ENCODE peak calls at places on chromosomes 11 and 22, in seven cellular contexts. F, E, G, C, X, U and Z are unnamed samples.

GRCh38 chr11:1888811-1889526 is 2.7 kb downstream of the PRR33 start:
- DNase-seq in F (peak), E (no peak), G (no peak), C (no peak), X (peak), U (peak), Z (no peak)

GRCh38 chr22:38270091-38270972 is 2.5 kb downstream of the TMEM184B start:
- DNase-seq in F (no peak), E (no peak), G (peak), C (no peak), X (no peak), U (no peak), Z (no peak)

GRCh38 chr22:44307509-44308169 is 5.1 kb downstream of the SHISAL1 start:
- DNase-seq in F (no peak), E (no peak), G (no peak), C (no peak), X (no peak), U (no peak), Z (no peak)

GRCh38 chr11:104134760-104135159 is 29.2 kb downstream of the PDGFD start:
- DNase-seq in F (no peak), E (peak), G (no peak), C (peak), X (no peak), U (no peak), Z (no peak)

GRCh38 chr22:49733631-49734030 is 94.0 kb downstream of the BRD1 start:
- DNase-seq in F (no peak), E (no peak), G (no peak), C (no peak), X (no peak), U (no peak), Z (no peak)

GRCh38 chr11:103395612-103396011 is 286.4 kb downstream of the DYNC2H1 start:
- DNase-seq in F (no peak), E (peak), G (no peak), C (peak), X (no peak), U (no peak), Z (no peak)

GRCh38 chr11:12285106-12285505 is 92.3 kb upstream of the PARVA start:
- DNase-seq in F (no peak), E (peak), G (no peak), C (peak), X (no peak), U (no peak), Z (no peak)

GRCh38 chr11:1812274-1812673 is 22.5 kb upstream of the SYT8 start:
- DNase-seq in F (no peak), E (no peak), G (no peak), C (no peak), X (no peak), U (no peak), Z (no peak)

GRCh38 chr11:133694701-133695100 is 150.6 kb downstream of the SPATA19 start:
- DNase-seq in F (no peak), E (no peak), G (no peak), C (no peak), X (no peak), U (no peak), Z (no peak)

GRCh38 chr22:23402275-23403151 is 177.6 kb downstream of the IGLL1 start:
- DNase-seq in F (no peak), E (no peak), G (peak), C (no peak), X (peak), U (no peak), Z (no peak)

GRCh38 chr22:46484156-46484860 is 53.1 kb downstream of the CELSR1 start:
- DNase-seq in F (no peak), E (no peak), G (no peak), C (peak), X (no peak), U (no peak), Z (no peak)

GRCh38 chr11:35059040-35059439 is 79.9 kb upstream of the CD44 start:
- DNase-seq in F (peak), E (no peak), G (no peak), C (no peak), X (no peak), U (no peak), Z (no peak)

GRCh38 chr11:102783720-102784119 is 3.3 kb upstream of the MMP10 start:
- DNase-seq in F (no peak), E (no peak), G (no peak), C (no peak), X (no peak), U (no peak), Z (no peak)

GRCh38 chr11:91981995-91982394 is 242.6 kb upstream of the FAT3 start:
- DNase-seq in F (no peak), E (peak), G (no peak), C (peak), X (peak), U (no peak), Z (no peak)

GRCh38 chr11:74460481-74461154 is 6.7 kb downstream of the KCNE3 start:
- DNase-seq in F (no peak), E (peak), G (no peak), C (no peak), X (no peak), U (no peak), Z (no peak)

GRCh38 chr11:116530705-116531104 is 242.1 kb downstream of the BUD13 start:
- DNase-seq in F (no peak), E (no peak), G (no peak), C (no peak), X (no peak), U (no peak), Z (no peak)

GRCh38 chr11:75272391-75272790 is 31.8 kb downstream of the TPBGL start:
- DNase-seq in F (peak), E (no peak), G (peak), C (no peak), X (no peak), U (no peak), Z (no peak)

GRCh38 chr11:121334973-121335711 is 42.6 kb downstream of the SC5D start:
- DNase-seq in F (no peak), E (no peak), G (no peak), C (no peak), X (no peak), U (no peak), Z (no peak)

GRCh38 chr22:48755332-48755949 is 1072.2 kb downstream of the BRD1 start:
- DNase-seq in F (no peak), E (no peak), G (no peak), C (no peak), X (no peak), U (no peak), Z (no peak)

GRCh38 chr22:30823015-30823370 is 128.3 kb downstream of the OSBP2 start:
- DNase-seq in F (no peak), E (no peak), G (no peak), C (no peak), X (no peak), U (no peak), Z (no peak)

GRCh38 chr11:18046116-18046777 is at the start of gene TPH1:
- DNase-seq in F (no peak), E (no peak), G (no peak), C (no peak), X (peak), U (no peak), Z (no peak)

GRCh38 chr11:121869478-121869877 is 246.5 kb downstream of the BLID start:
- DNase-seq in F (no peak), E (no peak), G (no peak), C (no peak), X (no peak), U (no peak), Z (no peak)

GRCh38 chr11:10499452-10500262 is 41.3 kb downstream of the RNF141 start:
- DNase-seq in F (no peak), E (no peak), G (no peak), C (no peak), X (no peak), U (no peak), Z (no peak)

GRCh38 chr22:48895831-48896765 is 931.6 kb downstream of the BRD1 start:
- DNase-seq in F (no peak), E (no peak), G (no peak), C (no peak), X (peak), U (no peak), Z (no peak)

GRCh38 chr11:114281388-114281956 is 14.7 kb upstream of the NNMT start:
- DNase-seq in F (no peak), E (no peak), G (no peak), C (no peak), X (no peak), U (no peak), Z (no peak)

GRCh38 chr11:65132988-65133700 is 1.2 kb downstream of the SYVN1 start:
- DNase-seq in F (peak), E (no peak), G (no peak), C (no peak), X (no peak), U (no peak), Z (no peak)

GRCh38 chr11:2202900-2203439 is 31.4 kb upstream of the TH start:
- DNase-seq in F (peak), E (no peak), G (peak), C (no peak), X (no peak), U (no peak), Z (no peak)

GRCh38 chr11:48082771-48083170 is 102.4 kb downstream of the PTPRJ start:
- DNase-seq in F (no peak), E (no peak), G (no peak), C (no peak), X (no peak), U (no peak), Z (no peak)

GRCh38 chr11:116193321-116194114 is 579.3 kb downstream of the BUD13 start:
- DNase-seq in F (no peak), E (no peak), G (peak), C (peak), X (no peak), U (no peak), Z (no peak)

GRCh38 chr11:8863838-8864237 is 47.2 kb upstream of the AKIP1 start:
- DNase-seq in F (no peak), E (peak), G (no peak), C (no peak), X (no peak), U (no peak), Z (no peak)